ENCODE peak calls at places on chromosomes 12 and 14, in six cellular contexts. One of them, this sample, is unnamed.
A peak's percentile ranks its signal among the peaks of the same experiment; 100 is the strongest.

GRCh38 chr14:52314521-52315354 is 626 bp downstream of the PTGER2 start:
- DNase-seq in H9: peak; percentile 58
- DNase-seq in IMR-90: peak; percentile 32
- DNase-seq in neuronal stem cell: no peak
- DNase-seq in trophoblast cell: no peak
- DNase-seq in H1: peak; percentile 75
- DNase-seq in this sample: peak; percentile 56

GRCh38 chr14:23577004-23577681 is 1.4 kb downstream of the JPH4 start:
- DNase-seq in H9: peak; percentile 58
- DNase-seq in IMR-90: no peak
- DNase-seq in neuronal stem cell: no peak
- DNase-seq in trophoblast cell: no peak
- DNase-seq in H1: peak; percentile 77
- DNase-seq in this sample: no peak

GRCh38 chr14:71690478-71690877 is 241.8 kb upstream of the RGS6 start:
- DNase-seq in H9: no peak
- DNase-seq in IMR-90: no peak
- DNase-seq in neuronal stem cell: no peak
- DNase-seq in trophoblast cell: no peak
- DNase-seq in H1: no peak
- DNase-seq in this sample: no peak

GRCh38 chr12:98371419-98371818 is 144.0 kb upstream of the TMPO start:
- DNase-seq in H9: no peak
- DNase-seq in IMR-90: no peak
- DNase-seq in neuronal stem cell: no peak
- DNase-seq in trophoblast cell: no peak
- DNase-seq in H1: no peak
- DNase-seq in this sample: peak; percentile 11

GRCh38 chr14:49641697-49642129 is 6.7 kb upstream of the DNAAF2 start:
- DNase-seq in H9: no peak
- DNase-seq in IMR-90: peak; percentile 48
- DNase-seq in neuronal stem cell: no peak
- DNase-seq in trophoblast cell: no peak
- DNase-seq in H1: no peak
- DNase-seq in this sample: peak; percentile 45

GRCh38 chr12:91109148-91109564 is 2.1 kb downstream of the LUM start:
- DNase-seq in H9: peak; percentile 86
- DNase-seq in IMR-90: peak; percentile 80
- DNase-seq in neuronal stem cell: peak; percentile 51
- DNase-seq in trophoblast cell: peak; percentile 88
- DNase-seq in H1: peak; percentile 90
- DNase-seq in this sample: peak; percentile 83

GRCh38 chr14:37230551-37231194 is 32.9 kb downstream of the MIPOL1 start:
- DNase-seq in H9: no peak
- DNase-seq in IMR-90: peak; percentile 77
- DNase-seq in neuronal stem cell: peak; percentile 39
- DNase-seq in trophoblast cell: peak; percentile 76
- DNase-seq in H1: no peak
- DNase-seq in this sample: peak; percentile 66

GRCh38 chr14:96567289-96567899 is 65.2 kb downstream of the PAPOLA start:
- DNase-seq in H9: no peak
- DNase-seq in IMR-90: peak; percentile 50
- DNase-seq in neuronal stem cell: no peak
- DNase-seq in trophoblast cell: peak; percentile 62
- DNase-seq in H1: no peak
- DNase-seq in this sample: peak; percentile 64

GRCh38 chr14:91399868-91400640 is 17.6 kb downstream of the CCDC88C start:
- DNase-seq in H9: peak; percentile 43
- DNase-seq in IMR-90: no peak
- DNase-seq in neuronal stem cell: no peak
- DNase-seq in trophoblast cell: no peak
- DNase-seq in H1: peak; percentile 55
- DNase-seq in this sample: no peak

GRCh38 chr14:88551936-88552565 is 2.8 kb downstream of the PTPN21 start:
- DNase-seq in H9: peak; percentile 54
- DNase-seq in IMR-90: peak; percentile 19
- DNase-seq in neuronal stem cell: no peak
- DNase-seq in trophoblast cell: no peak
- DNase-seq in H1: peak; percentile 52
- DNase-seq in this sample: peak; percentile 23

GRCh38 chr14:45249847-45250575 is 3.0 kb downstream of the MIS18BP1 start:
- DNase-seq in H9: no peak
- DNase-seq in IMR-90: peak; percentile 94
- DNase-seq in neuronal stem cell: no peak
- DNase-seq in trophoblast cell: peak; percentile 19
- DNase-seq in H1: no peak
- DNase-seq in this sample: peak; percentile 99

GRCh38 chr14:64412237-64412636 is 24.1 kb downstream of the MTHFD1 start:
- DNase-seq in H9: no peak
- DNase-seq in IMR-90: no peak
- DNase-seq in neuronal stem cell: no peak
- DNase-seq in trophoblast cell: no peak
- DNase-seq in H1: no peak
- DNase-seq in this sample: no peak

GRCh38 chr12:128956755-128957154 is 103.5 kb downstream of the GLT1D1 start:
- DNase-seq in H9: no peak
- DNase-seq in IMR-90: no peak
- DNase-seq in neuronal stem cell: no peak
- DNase-seq in trophoblast cell: no peak
- DNase-seq in H1: no peak
- DNase-seq in this sample: no peak

GRCh38 chr12:11756523-11756922 is 107.0 kb downstream of the ETV6 start:
- DNase-seq in H9: no peak
- DNase-seq in IMR-90: no peak
- DNase-seq in neuronal stem cell: no peak
- DNase-seq in trophoblast cell: no peak
- DNase-seq in H1: no peak
- DNase-seq in this sample: no peak

GRCh38 chr12:94761559-94761958 is 111.2 kb upstream of the TMCC3 start:
- DNase-seq in H9: no peak
- DNase-seq in IMR-90: peak; percentile 88
- DNase-seq in neuronal stem cell: no peak
- DNase-seq in trophoblast cell: peak; percentile 94
- DNase-seq in H1: no peak
- DNase-seq in this sample: peak; percentile 94

GRCh38 chr12:50056629-50056976 is 793 bp upstream of the ASIC1 start:
- DNase-seq in H9: no peak
- DNase-seq in IMR-90: no peak
- DNase-seq in neuronal stem cell: no peak
- DNase-seq in trophoblast cell: no peak
- DNase-seq in H1: no peak
- DNase-seq in this sample: no peak

GRCh38 chr14:80100681-80101080 is 110.6 kb downstream of the DIO2 start:
- DNase-seq in H9: no peak
- DNase-seq in IMR-90: no peak
- DNase-seq in neuronal stem cell: no peak
- DNase-seq in trophoblast cell: no peak
- DNase-seq in H1: no peak
- DNase-seq in this sample: no peak

GRCh38 chr12:54000105-54000773 is at the start of gene HOXC9:
- DNase-seq in H9: no peak
- DNase-seq in IMR-90: no peak
- DNase-seq in neuronal stem cell: no peak
- DNase-seq in trophoblast cell: peak; percentile 57
- DNase-seq in H1: no peak
- DNase-seq in this sample: no peak

GRCh38 chr14:81427348-81428058 is 27.4 kb upstream of the STON2 start:
- DNase-seq in H9: no peak
- DNase-seq in IMR-90: no peak
- DNase-seq in neuronal stem cell: no peak
- DNase-seq in trophoblast cell: no peak
- DNase-seq in H1: no peak
- DNase-seq in this sample: no peak

GRCh38 chr12:106386836-106387555 is 29.4 kb downstream of the POLR3B start:
- DNase-seq in H9: no peak
- DNase-seq in IMR-90: peak; percentile 65
- DNase-seq in neuronal stem cell: no peak
- DNase-seq in trophoblast cell: peak; percentile 96
- DNase-seq in H1: no peak
- DNase-seq in this sample: peak; percentile 41

GRCh38 chr14:90599339-90599738 is 202.5 kb downstream of the CALM1 start:
- DNase-seq in H9: no peak
- DNase-seq in IMR-90: no peak
- DNase-seq in neuronal stem cell: no peak
- DNase-seq in trophoblast cell: no peak
- DNase-seq in H1: no peak
- DNase-seq in this sample: no peak

GRCh38 chr14:65101631-65102440 is 481 bp downstream of the MAX start:
- DNase-seq in H9: peak; percentile 39
- DNase-seq in IMR-90: no peak
- DNase-seq in neuronal stem cell: peak; percentile 24
- DNase-seq in trophoblast cell: peak; percentile 2
- DNase-seq in H1: peak; percentile 62
- DNase-seq in this sample: peak; percentile 32

GRCh38 chr12:128783129-128783574 is 40.6 kb downstream of the SLC15A4 start:
- DNase-seq in H9: no peak
- DNase-seq in IMR-90: peak; percentile 41
- DNase-seq in neuronal stem cell: no peak
- DNase-seq in trophoblast cell: no peak
- DNase-seq in H1: no peak
- DNase-seq in this sample: peak; percentile 13

GRCh38 chr12:8078400-8078799 is 3.7 kb upstream of the NECAP1 start:
- DNase-seq in H9: peak; percentile 62
- DNase-seq in IMR-90: peak; percentile 87
- DNase-seq in neuronal stem cell: peak; percentile 18
- DNase-seq in trophoblast cell: peak; percentile 23
- DNase-seq in H1: no peak
- DNase-seq in this sample: peak; percentile 78

GRCh38 chr14:31921251-31921650 is 155.9 kb upstream of the ARHGAP5 start:
- DNase-seq in H9: no peak
- DNase-seq in IMR-90: peak; percentile 22
- DNase-seq in neuronal stem cell: no peak
- DNase-seq in trophoblast cell: no peak
- DNase-seq in H1: no peak
- DNase-seq in this sample: no peak
- H4K91ac ChIP-seq in H9: no peak overlapping the region
- H4K91ac ChIP-seq in IMR-90: no peak overlapping the region
- H4K91ac ChIP-seq in neuronal stem cell: no peak overlapping the region
- H4K91ac ChIP-seq in trophoblast cell: no peak overlapping the region
- H4K91ac ChIP-seq in H1: no peak overlapping the region
- H4K91ac ChIP-seq in this sample: no peak overlapping the region

DNA sequence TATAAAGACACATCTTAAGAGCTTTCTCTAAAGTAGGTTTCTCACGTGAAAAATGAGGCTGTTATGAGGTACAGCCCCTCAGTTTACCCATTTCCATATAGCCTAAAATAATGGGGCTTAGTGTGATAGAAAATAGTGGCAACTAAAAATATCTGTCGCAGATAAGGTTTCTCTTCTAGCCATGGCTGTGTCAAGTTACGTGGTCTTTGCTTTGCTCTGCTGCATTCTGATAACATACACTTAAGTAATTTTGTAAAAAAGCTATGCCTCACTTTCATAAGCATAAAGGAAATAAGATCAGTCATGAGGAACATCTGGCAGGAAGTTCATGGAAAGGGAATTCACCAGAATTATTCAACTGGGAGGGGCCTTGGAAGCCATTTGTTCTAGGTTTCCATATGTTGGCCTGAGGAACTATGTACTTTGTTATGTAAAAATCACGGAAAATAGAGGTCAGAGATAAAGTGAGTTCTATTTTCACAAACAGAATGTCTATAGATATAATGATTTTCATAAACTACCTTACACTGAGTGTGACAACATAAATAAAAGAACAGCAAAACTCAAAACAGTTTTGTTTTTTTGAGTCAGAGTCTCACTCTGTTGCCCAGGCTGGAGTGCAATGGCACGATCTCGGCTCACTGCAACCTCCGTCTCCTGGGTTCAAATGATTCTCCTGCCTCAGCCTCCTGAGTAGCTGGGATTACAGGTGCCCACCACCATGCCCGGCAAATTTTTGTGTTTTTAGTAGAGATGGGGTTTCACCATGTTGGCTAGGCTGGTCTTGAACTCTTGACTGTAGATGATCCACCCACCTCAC is 195.6 kb upstream of the KRR1 start:
- DNase-seq in H9: no peak
- DNase-seq in IMR-90: peak; percentile 93
- DNase-seq in neuronal stem cell: no peak
- DNase-seq in trophoblast cell: no peak
- DNase-seq in H1: no peak
- DNase-seq in this sample: peak; percentile 83
- H3K9ac ChIP-seq in H9: no peak overlapping the region
- H3K9ac ChIP-seq in IMR-90: peak overlapping the region; percentile 29
- H3K9ac ChIP-seq in neuronal stem cell: no peak overlapping the region
- H3K9ac ChIP-seq in trophoblast cell: no peak overlapping the region
- H3K9ac ChIP-seq in H1: no peak overlapping the region
- H3K9ac ChIP-seq in this sample: peak overlapping the region; percentile 78

DNA sequence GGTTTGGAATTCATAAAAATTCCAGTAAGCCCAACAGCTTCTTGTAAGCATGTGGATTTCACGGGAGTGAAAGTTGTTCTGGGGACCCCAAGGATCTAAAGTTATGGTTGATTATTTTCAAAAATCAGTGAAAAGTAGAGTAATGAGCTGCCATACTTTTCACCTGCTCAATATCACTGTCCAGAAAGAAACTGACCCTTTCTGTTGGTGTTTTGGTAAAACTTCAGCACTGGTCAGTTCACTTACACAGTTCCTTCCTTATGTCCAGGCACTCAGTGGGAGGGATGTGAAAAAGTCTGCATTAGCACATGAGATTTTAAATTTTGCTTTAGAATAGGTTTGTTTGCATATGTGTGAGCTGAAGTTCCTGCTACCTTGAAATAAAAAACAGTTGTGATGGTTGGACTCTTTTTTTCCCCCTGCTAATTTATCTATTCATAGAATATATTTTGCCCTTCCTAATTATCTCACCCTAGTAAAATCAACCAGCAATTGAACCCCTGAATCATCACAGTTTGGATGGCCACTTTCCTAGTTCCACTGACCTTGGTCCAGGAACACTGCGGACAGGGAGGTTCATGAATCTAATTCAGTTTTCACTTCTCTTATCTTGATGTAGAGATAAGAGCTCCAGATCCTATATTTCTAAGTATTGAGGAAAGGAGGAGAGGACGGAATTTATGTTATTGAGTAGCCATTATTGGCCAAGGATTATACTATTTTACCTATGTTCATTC is 25.8 kb downstream of the CFL2 start:
- DNase-seq in H9: no peak
- DNase-seq in IMR-90: no peak
- DNase-seq in neuronal stem cell: no peak
- DNase-seq in trophoblast cell: no peak
- DNase-seq in H1: no peak
- DNase-seq in this sample: no peak
- H4K91ac ChIP-seq in H9: no peak overlapping the region
- H4K91ac ChIP-seq in IMR-90: no peak overlapping the region
- H4K91ac ChIP-seq in neuronal stem cell: no peak overlapping the region
- H4K91ac ChIP-seq in trophoblast cell: no peak overlapping the region
- H4K91ac ChIP-seq in H1: no peak overlapping the region
- H4K91ac ChIP-seq in this sample: no peak overlapping the region

GRCh38 chr12:52993558-52993869 is 12.7 kb upstream of the EIF4B start:
- DNase-seq in H9: no peak
- DNase-seq in IMR-90: no peak
- DNase-seq in neuronal stem cell: no peak
- DNase-seq in trophoblast cell: no peak
- DNase-seq in H1: no peak
- DNase-seq in this sample: no peak

GRCh38 chr12:52988933-52989332 is 17.3 kb upstream of the EIF4B start:
- DNase-seq in H9: no peak
- DNase-seq in IMR-90: no peak
- DNase-seq in neuronal stem cell: no peak
- DNase-seq in trophoblast cell: no peak
- DNase-seq in H1: no peak
- DNase-seq in this sample: no peak

GRCh38 chr12:52990206-52990605 is 16.1 kb upstream of the EIF4B start:
- DNase-seq in H9: no peak
- DNase-seq in IMR-90: peak; percentile 54
- DNase-seq in neuronal stem cell: no peak
- DNase-seq in trophoblast cell: no peak
- DNase-seq in H1: no peak
- DNase-seq in this sample: peak; percentile 38

GRCh38 chr12:52992699-52993557 is 13.3 kb upstream of the EIF4B start:
- DNase-seq in H9: no peak
- DNase-seq in IMR-90: peak; percentile 60
- DNase-seq in neuronal stem cell: no peak
- DNase-seq in trophoblast cell: peak; percentile 63
- DNase-seq in H1: no peak
- DNase-seq in this sample: peak; percentile 54
- H3K9ac ChIP-seq in H9: no peak overlapping the region
- H3K9ac ChIP-seq in IMR-90: no peak overlapping the region
- H3K9ac ChIP-seq in neuronal stem cell: no peak overlapping the region
- H3K9ac ChIP-seq in trophoblast cell: no peak overlapping the region
- H3K9ac ChIP-seq in H1: no peak overlapping the region
- H3K9ac ChIP-seq in this sample: no peak overlapping the region

This sample was measured in mesenchymal stem cell.